ENCODE peak calls at places on chromosomes 4 and X, in six cellular contexts. G is naive thymus-derived CD4-positive, alpha-beta T cell; V is K562; A is Karpas-422; S is pancreas; Z is HAP-1. T is an unnamed sample. For H3K9me3, the result is how much of the 10 kb centered on the place peaks cover.

GRCh38 chr4:85815796-85816459 is 341.0 kb downstream of the ARHGAP24 start:
- DNase-seq in S (no peak), G (no peak), V (no peak), Z (no peak), A (no peak), T (no peak)

GRCh38 chr4:173536808-173537429 is 6.9 kb upstream of the HAND2 start:
- DNase-seq in G (no peak), A (no peak), S (no peak), V (no peak), Z (peak), T (no peak)

GRCh38 chr4:154024097-154024496 is 235.2 kb upstream of the SFRP2 start:
- DNase-seq in S (no peak), A (peak), G (no peak), V (peak), Z (peak), T (no peak)

GRCh38 chr4:89834486-89835209 is 2.3 kb downstream of the SNCA start:
- DNase-seq in V (no peak), Z (no peak), G (no peak), S (no peak), A (no peak), T (no peak)

GRCh38 chrX:41022579-41022978 is 62.7 kb upstream of the USP9X start:
- DNase-seq in A (no peak), V (no peak), Z (no peak), G (no peak), S (no peak), T (no peak)

GRCh38 chr4:176883108-176883550 is 90.4 kb upstream of the VEGFC start:
- DNase-seq in Z (no peak), V (no peak), S (no peak), G (no peak), A (no peak), T (no peak)

GRCh38 chr4:84915396-84915780 is 51.1 kb downstream of the WDFY3 start:
- DNase-seq in S (no peak), G (no peak), V (no peak), A (no peak), Z (no peak), T (no peak)

GRCh38 chrX:114071412-114071811 is 512.5 kb upstream of the HTR2C start:
- DNase-seq in A (no peak), S (no peak), G (no peak), Z (peak), V (no peak), T (no peak)

GRCh38 chr4:3304831-3305609 is 12.2 kb downstream of the RGS12 start:
- DNase-seq in A (no peak), V (no peak), Z (no peak), S (no peak), G (no peak), T (peak)

GRCh38 chrX:41689711-41690110 is 938 bp downstream of the GPR34 start:
- DNase-seq in V (no peak), S (no peak), Z (no peak), G (no peak), A (no peak), T (no peak)

GRCh38 chr4:91963489-91963888 is 340.3 kb upstream of the GRID2 start:
- DNase-seq in G (no peak), A (no peak), Z (no peak), V (no peak), S (no peak), T (no peak)

GRCh38 chrX:13120017-13120416 is 75.6 kb upstream of the FAM9C start:
- DNase-seq in A (no peak), V (peak), G (no peak), Z (no peak), S (peak), T (peak)

GRCh38 chrX:77788050-77788449 is 2.0 kb upstream of the ATRX start:
- DNase-seq in A (no peak), S (no peak), V (peak), G (peak), Z (no peak), T (no peak)

GRCh38 chr4:8771258-8771590 is 100.4 kb downstream of the HMX1 start:
- DNase-seq in A (no peak), Z (no peak), S (no peak), V (no peak), G (no peak), T (no peak)

GRCh38 chr4:7668282-7668681 is 233.6 kb upstream of the PSAPL1 start:
- DNase-seq in Z (no peak), A (no peak), V (no peak), G (no peak), S (no peak), T (no peak)

GRCh38 chr4:37438880-37439279 is 194.3 kb downstream of the NWD2 start:
- DNase-seq in Z (no peak), V (no peak), S (no peak), G (no peak), A (no peak), T (no peak)

GRCh38 chr4:15963568-15963967 is 593 bp upstream of the FGFBP2 start:
- DNase-seq in A (no peak), Z (no peak), V (no peak), G (no peak), S (no peak), T (no peak)

GRCh38 chr4:72286185-72286584 is 254.4 kb downstream of the NPFFR2 start:
- DNase-seq in V (no peak), S (no peak), A (peak), G (no peak), Z (no peak), T (no peak)

GRCh38 chr4:174437324-174437723 is 85.0 kb downstream of the HPGD start:
- DNase-seq in G (no peak), Z (no peak), S (no peak), A (no peak), V (no peak), T (no peak)

GRCh38 chr4:79294064-79294463 is 31.8 kb downstream of the NAA11 start:
- DNase-seq in V (peak), G (no peak), S (no peak), Z (no peak), A (no peak), T (no peak)

GRCh38 chr4:1767770-1768366 is 25.2 kb upstream of the FGFR3 start:
- DNase-seq in V (peak), S (peak), A (peak), Z (peak), G (no peak), T (no peak)

GRCh38 chrX:133402042-133402453 is 13.2 kb downstream of the GPC4 start:
- DNase-seq in G (no peak), S (no peak), Z (no peak), V (no peak), A (no peak), T (peak)

GRCh38 chr4:8706221-8707044 is 113.9 kb downstream of the CPZ start:
- DNase-seq in S (no peak), V (no peak), Z (peak), G (no peak), A (no peak), T (no peak)

GRCh38 chr4:158858410-158859189 is 89.8 kb downstream of the FNIP2 start:
- DNase-seq in S (no peak), A (no peak), V (no peak), Z (no peak), G (no peak), T (no peak)

GRCh38 chr4:16516796-16517413 is 290.6 kb upstream of the TAPT1 start:
- DNase-seq in S (peak), V (no peak), G (no peak), Z (peak), A (peak), T (peak)

GRCh38 chr4:107258359-107258758 is 222.2 kb upstream of the DKK2 start:
- DNase-seq in G (no peak), Z (no peak), A (no peak), S (no peak), V (no peak), T (no peak)

GRCh38 chr4:25215506-25215905 is 18.3 kb upstream of the PI4K2B start:
- DNase-seq in G (no peak), Z (peak), V (no peak), S (no peak), A (no peak), T (no peak)

GRCh38 chr4:25223770-25224375 is 10.0 kb upstream of the PI4K2B start:
- DNase-seq in Z (peak), V (no peak), A (peak), S (no peak), G (no peak), T (no peak)

GRCh38 chr4:25221377-25221776 is 12.5 kb upstream of the PI4K2B start:
- DNase-seq in A (no peak), V (no peak), Z (no peak), S (no peak), G (no peak), T (no peak)
- H3K9me3 ChIP-seq in A (under half), V (under half), Z (under half), S (under half), G (under half), T (under half)

GRCh38 chrX:143701460-143701859 is 19.1 kb downstream of the SPANXN2 start:
- DNase-seq in S (no peak), V (no peak), A (no peak), Z (no peak), G (no peak), T (no peak)
- H3K9me3 ChIP-seq in S (under half), V (under half), A (under half), Z (under half), G (under half), T (under half)

GRCh38 chr4:74456056-74456744 is 11.3 kb downstream of the AREG start:
- DNase-seq in A (no peak), G (no peak), V (no peak), S (no peak), Z (no peak), T (no peak)

GRCh38 chr4:74453037-74453635 is 8.2 kb downstream of the AREG start:
- DNase-seq in A (no peak), S (no peak), V (peak), Z (no peak), G (no peak), T (no peak)

GRCh38 chr4:74456849-74457395 is 12.0 kb downstream of the AREG start:
- DNase-seq in S (no peak), A (no peak), Z (no peak), G (no peak), V (no peak), T (no peak)

GRCh38 chr4:74453846-74454742 is 9.2 kb downstream of the AREG start:
- DNase-seq in V (no peak), S (no peak), G (no peak), A (no peak), Z (no peak), T (no peak)

GRCh38 chr4:74455361-74456055 is 10.6 kb downstream of the AREG start:
- DNase-seq in A (no peak), Z (no peak), V (no peak), G (no peak), S (no peak), T (no peak)
- H3K9me3 ChIP-seq in A (under half), Z (under half), V (under half), G (under half), S (under half), T (under half)

DNA sequence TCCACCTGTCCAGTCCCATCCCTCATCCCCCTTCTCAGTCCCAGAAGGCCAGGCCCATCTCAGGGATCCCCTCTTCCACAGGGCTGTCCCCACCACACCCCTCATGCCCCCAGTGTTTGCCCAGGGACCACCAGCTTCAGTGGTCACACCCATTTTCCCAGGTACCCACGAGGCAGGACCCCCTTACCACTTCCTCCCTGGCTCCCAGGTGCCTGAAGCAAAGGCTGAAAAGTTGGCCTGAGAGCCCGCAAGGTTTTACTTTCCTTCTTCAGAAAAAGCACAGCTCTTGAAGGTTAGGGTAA is 7.8 kb downstream of the TMEM271 start:
- DNase-seq in V (no peak), A (no peak), Z (no peak), S (no peak), G (no peak), T (no peak)
- H3K9me3 ChIP-seq in V (under half), A (under half), Z (under half), S (under half), G (under half), T (under half)